ENCODE peak calls at places on chromosomes 16 and 17, in nine cellular contexts. W is fibroblast of villous mesenchyme, F is HFF-Myc, T is AG10803, Q is NB4, K is uterus, X is A549, G is K562, O is HCT116. M is an unnamed sample.

GRCh38 chr17:10556301-10557005 is 7.0 kb upstream of the MYH2 start:
- DNase-seq in Q (no peak), F (no peak), X (no peak), W (no peak), G (no peak), O (no peak), K (no peak), T (peak), M (no peak)

GRCh38 chr16:8936421-8936820 is 27.3 kb downstream of the USP7 start:
- DNase-seq in F (no peak), T (no peak), X (peak), Q (peak), W (peak), G (peak), O (peak), K (no peak), M (no peak)

GRCh38 chr16:17403859-17404545 is 66.8 kb downstream of the XYLT1 start:
- DNase-seq in T (no peak), W (no peak), Q (no peak), G (no peak), K (no peak), F (no peak), X (no peak), O (no peak), M (no peak)

GRCh38 chr17:56648341-56648740 is 54.8 kb downstream of the NOG start:
- DNase-seq in T (no peak), W (no peak), K (no peak), X (no peak), O (no peak), G (no peak), Q (no peak), F (no peak), M (no peak)

GRCh38 chr16:69225136-69225535 is 38.2 kb downstream of the SNTB2 start:
- DNase-seq in O (no peak), G (no peak), Q (no peak), K (no peak), W (no peak), T (no peak), X (no peak), F (no peak), M (no peak)

GRCh38 chr16:86222541-86222940 is 287.8 kb upstream of the FOXF1 start:
- DNase-seq in T (peak), F (no peak), X (no peak), O (no peak), W (peak), G (no peak), K (no peak), Q (no peak), M (no peak)

GRCh38 chr16:80569440-80570105 is 28.8 kb downstream of the DYNLRB2 start:
- DNase-seq in Q (no peak), T (peak), K (no peak), X (peak), O (no peak), F (no peak), W (peak), G (peak), M (no peak)

GRCh38 chr16:48608452-48608851 is 1.5 kb downstream of the N4BP1 start:
- DNase-seq in T (peak), X (no peak), W (peak), F (no peak), K (no peak), O (no peak), G (no peak), Q (peak), M (no peak)

GRCh38 chr17:1649116-1649843 is 386 bp downstream of the RILP start:
- DNase-seq in K (peak), F (no peak), G (peak), Q (peak), T (peak), O (peak), W (peak), X (peak), M (no peak)

GRCh38 chr16:69384974-69385373 is 833 bp downstream of the TERF2 start:
- DNase-seq in G (no peak), O (no peak), F (no peak), K (no peak), T (no peak), Q (no peak), X (no peak), W (no peak), M (no peak)

GRCh38 chr17:46979023-46979870 is at the start of gene RPRML:
- DNase-seq in K (peak), F (no peak), T (no peak), G (peak), Q (peak), X (peak), W (peak), O (no peak), M (no peak)

GRCh38 chr17:1928976-1929375 is 96.2 kb downstream of the RTN4RL1 start:
- DNase-seq in T (no peak), F (no peak), G (no peak), Q (no peak), K (no peak), O (no peak), X (no peak), W (no peak), M (no peak)

GRCh38 chr17:81993726-81994592 is 16.5 kb downstream of the ASPSCR1 start:
- DNase-seq in X (no peak), O (no peak), T (no peak), W (no peak), G (no peak), Q (no peak), F (no peak), K (no peak), M (no peak)

GRCh38 chr17:48024149-48025039 is 13.2 kb downstream of the COPZ2 start:
- DNase-seq in F (no peak), O (peak), X (peak), T (peak), W (no peak), K (peak), G (no peak), Q (peak), M (no peak)

GRCh38 chr17:82350182-82351030 is 8.6 kb upstream of the TEX19 start:
- DNase-seq in F (no peak), G (no peak), T (peak), X (peak), K (no peak), O (peak), Q (peak), W (no peak), M (no peak)

GRCh38 chr17:57369509-57369945 is 113.2 kb downstream of the MSI2 start:
- DNase-seq in O (no peak), K (no peak), W (peak), Q (no peak), T (peak), F (peak), G (no peak), X (no peak), M (no peak)

GRCh38 chr17:81556863-81557262 is 4.7 kb upstream of the FAAP100 start:
- DNase-seq in X (no peak), T (no peak), Q (no peak), W (no peak), K (no peak), G (no peak), F (no peak), O (no peak), M (no peak)

GRCh38 chr16:49312389-49312990 is 30.9 kb upstream of the CBLN1 start:
- DNase-seq in Q (no peak), T (no peak), O (no peak), W (no peak), X (no peak), G (no peak), K (no peak), F (no peak), M (no peak)

GRCh38 chr16:79282806-79283205 is 317.7 kb downstream of the MAF start:
- DNase-seq in O (no peak), X (no peak), T (no peak), Q (no peak), K (no peak), W (no peak), F (no peak), G (no peak), M (no peak)

GRCh38 chr17:49952209-49952911 is 16.6 kb upstream of the DLX4 start:
- DNase-seq in X (peak), Q (peak), T (peak), K (peak), O (peak), F (no peak), W (peak), G (peak), M (no peak)

GRCh38 chr16:28596840-28597691 is at the start of gene SULT1A2:
- DNase-seq in Q (peak), F (no peak), W (no peak), O (peak), X (no peak), G (peak), T (no peak), K (no peak), M (peak)

GRCh38 chr17:36911007-36911406 is 26.3 kb upstream of the LHX1 start:
- DNase-seq in O (no peak), T (no peak), F (no peak), G (no peak), W (no peak), X (no peak), K (no peak), Q (no peak), M (no peak)

GRCh38 chr17:3636908-3637373 is 381 bp downstream of the CTNS start:
- DNase-seq in K (no peak), T (no peak), X (no peak), G (no peak), O (no peak), F (no peak), Q (peak), W (no peak), M (no peak)

GRCh38 chr17:13568746-13569739 is 32.7 kb downstream of the HS3ST3A1 start:
- DNase-seq in Q (no peak), X (no peak), W (no peak), O (no peak), F (no peak), G (no peak), T (peak), K (no peak), M (no peak)

GRCh38 chr17:34291721-34292348 is 6.3 kb downstream of the CCL11 start:
- DNase-seq in W (no peak), T (no peak), G (no peak), F (no peak), X (peak), K (no peak), O (no peak), Q (no peak), M (no peak)

GRCh38 chr16:70018254-70018653 is 67.1 kb downstream of the CLEC18A start:
- DNase-seq in W (no peak), X (peak), K (no peak), O (peak), G (peak), Q (peak), T (peak), F (peak), M (no peak)

GRCh38 chr17:39668141-39668924 is at the start of gene PNMT:
- DNase-seq in K (peak), T (peak), F (no peak), O (no peak), W (peak), Q (peak), X (peak), G (peak), M (no peak)

GRCh38 chr16:88456356-88457292 is 3.5 kb downstream of the ZFPM1 start:
- DNase-seq in W (no peak), X (no peak), Q (no peak), K (no peak), O (no peak), G (no peak), F (no peak), T (no peak), M (no peak)

GRCh38 chr17:50148226-50149098 is 2.0 kb downstream of the PPP1R9B start:
- DNase-seq in F (no peak), W (no peak), X (peak), K (peak), T (peak), G (peak), O (no peak), Q (peak), M (no peak)

GRCh38 chr16:55001931-55002330 is 71.3 kb downstream of the IRX5 start:
- DNase-seq in Q (no peak), O (no peak), F (no peak), K (no peak), X (no peak), W (no peak), G (no peak), T (peak), M (no peak)

GRCh38 chr16:48948911-48949310 is 332.7 kb downstream of the CBLN1 start:
- DNase-seq in X (no peak), Q (no peak), G (no peak), W (no peak), F (no peak), O (no peak), K (no peak), T (no peak), M (no peak)

GRCh38 chr17:16443390-16444257 is 28.3 kb downstream of the TRPV2 start:
- DNase-seq in O (no peak), G (no peak), K (no peak), W (no peak), F (no peak), X (no peak), T (no peak), Q (peak), M (no peak)

GRCh38 chr17:79574108-79574507 is 36.7 kb downstream of the RBFOX3 start:
- DNase-seq in Q (no peak), X (no peak), G (no peak), K (no peak), W (no peak), O (no peak), F (no peak), T (no peak), M (no peak)

GRCh38 chr16:54931757-54932660 is 1.3 kb downstream of the IRX5 start:
- DNase-seq in F (no peak), Q (peak), T (no peak), O (no peak), G (no peak), W (no peak), K (no peak), X (no peak), M (no peak)

GRCh38 chr16:60929-61878 is 7.6 kb downstream of the SNRNP25 start:
- DNase-seq in G (no peak), T (no peak), O (no peak), X (no peak), W (no peak), F (no peak), K (no peak), Q (no peak), M (no peak)

GRCh38 chr17:80861360-80861861 is 130.2 kb upstream of the CHMP6 start:
- DNase-seq in T (no peak), G (no peak), X (no peak), K (no peak), F (no peak), O (no peak), Q (no peak), W (peak), M (no peak)

GRCh38 chr16:3266873-3267537 is 10.6 kb upstream of the MEFV start:
- DNase-seq in K (no peak), F (peak), X (peak), G (no peak), Q (peak), O (peak), W (peak), T (peak), M (no peak)

GRCh38 chr16:66606000-66606751 is 1.7 kb downstream of the CMTM3 start:
- DNase-seq in G (no peak), T (no peak), X (no peak), F (no peak), Q (peak), W (no peak), K (no peak), O (no peak), M (no peak)

GRCh38 chr16:69057400-69058378 is 47.8 kb upstream of the HAS3 start:
- DNase-seq in Q (peak), T (peak), K (peak), G (no peak), O (peak), W (peak), X (peak), F (no peak), M (no peak)

GRCh38 chr17:27996157-27997043 is 46.1 kb upstream of the NLK start:
- DNase-seq in G (no peak), O (no peak), X (no peak), Q (no peak), T (no peak), F (no peak), K (no peak), W (no peak), M (no peak)
- TF ChIP-seq CTCF in G (no peak), O (no peak), X (no peak), Q (no peak), T (no peak), F (no peak), K (no peak), W (no peak), M (no peak)

GRCh38 chr16:6016530-6017184 is 919.1 kb upstream of the EEF2KMT start:
- DNase-seq in G (peak), T (no peak), F (no peak), K (no peak), X (peak), W (no peak), O (no peak), Q (peak), M (no peak)
- TF ChIP-seq CTCF in G (peak), T (no peak), F (no peak), K (no peak), X (peak), W (no peak), O (peak), Q (peak), M (peak)

DNA sequence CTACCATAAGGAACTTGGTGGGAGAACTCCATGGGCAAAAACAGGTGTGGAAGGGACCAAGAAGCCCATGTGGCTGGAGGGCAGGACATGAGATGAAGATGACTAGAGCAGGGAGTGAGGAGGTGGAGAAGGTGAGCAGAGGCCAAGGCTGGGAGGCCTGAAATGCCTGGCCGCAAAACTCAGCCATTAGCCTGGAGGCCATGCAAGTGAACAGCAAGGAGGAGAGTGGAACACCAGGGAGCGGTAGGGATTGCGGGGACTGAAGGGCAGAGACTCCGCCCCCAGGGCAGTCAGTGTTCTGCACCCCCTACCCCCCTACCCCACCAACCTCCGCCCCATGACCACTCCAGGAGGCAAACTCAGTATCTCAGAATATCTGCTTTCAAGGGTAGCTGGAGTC is 17.0 kb downstream of the BCL7C start:
- DNase-seq in T (no peak), W (no peak), X (peak), O (no peak), Q (no peak), G (no peak), K (no peak), F (no peak), M (no peak)
- TF ChIP-seq CTCF in T (no peak), W (no peak), X (no peak), O (no peak), Q (no peak), G (no peak), K (no peak), F (no peak), M (no peak)

DNA sequence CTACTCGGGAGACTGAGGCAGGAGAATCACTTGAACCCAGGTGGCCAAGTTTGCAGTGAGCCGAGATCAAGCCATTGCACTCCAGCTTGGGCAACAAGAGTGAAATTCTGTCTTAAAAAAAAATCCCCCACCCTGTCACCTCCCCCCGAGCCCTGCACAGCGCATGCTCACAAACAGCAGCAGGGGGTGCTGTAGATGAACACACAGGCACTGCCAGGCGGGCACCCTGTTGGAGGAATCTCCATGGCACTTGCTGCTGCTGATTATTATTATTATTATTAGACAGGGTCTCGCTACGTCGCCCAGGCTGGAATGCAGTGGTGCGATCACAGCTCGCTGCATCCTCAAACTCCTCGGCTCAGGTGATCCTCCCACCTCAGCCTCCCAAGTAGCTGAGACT is 24.6 kb downstream of the FZD2 start:
- DNase-seq in F (no peak), G (no peak), W (no peak), X (peak), O (peak), K (no peak), Q (peak), T (no peak), M (no peak)
- TF ChIP-seq CTCF in F (peak), G (peak), W (peak), X (peak), O (peak), K (no peak), Q (peak), T (peak), M (peak)

DNA sequence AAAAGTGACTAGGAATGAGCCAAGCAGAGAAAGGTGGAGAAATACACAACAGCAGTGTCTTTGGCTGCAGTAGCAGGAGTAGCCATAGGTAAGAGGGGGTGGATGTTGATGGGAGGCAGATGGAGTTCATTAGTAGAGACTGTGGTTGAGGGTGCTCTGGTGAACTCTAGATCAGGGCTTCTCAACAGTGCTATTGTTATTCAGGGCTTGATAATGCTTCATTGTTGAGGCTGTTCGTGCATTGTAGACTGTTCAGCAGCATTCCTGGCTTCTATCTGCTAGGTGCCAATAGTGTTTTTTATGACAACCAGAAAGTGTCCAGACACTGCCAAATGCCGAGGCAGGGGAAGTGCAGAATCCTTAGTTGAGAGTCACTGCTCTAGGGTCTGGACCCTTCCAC is 3.6 kb downstream of the ALKBH5 start:
- DNase-seq in F (no peak), G (no peak), Q (no peak), K (no peak), X (no peak), O (no peak), W (peak), T (peak), M (no peak)
- TF ChIP-seq CTCF in F (no peak), G (no peak), Q (no peak), K (no peak), X (no peak), O (no peak), W (no peak), T (no peak), M (no peak)

DNA sequence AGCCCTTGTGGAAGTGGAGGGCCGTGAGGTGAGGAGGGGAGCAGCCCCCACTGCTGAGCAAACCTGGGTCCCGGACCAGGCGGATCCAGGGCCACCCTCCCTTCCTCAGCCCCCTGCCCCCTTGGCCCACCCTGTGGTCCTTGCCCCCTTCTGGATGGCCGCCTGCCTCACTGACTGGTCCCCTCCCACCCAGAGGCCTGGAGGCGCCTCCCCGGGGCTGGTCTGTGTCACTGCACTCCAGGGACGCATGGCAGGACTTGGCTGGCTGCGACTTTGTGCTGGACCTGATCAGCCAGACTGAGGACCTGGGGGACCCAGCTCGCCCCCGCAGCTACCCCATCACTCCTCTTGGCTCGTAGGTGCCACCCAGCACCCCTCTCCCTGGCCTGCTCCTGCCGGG is 19.2 kb upstream of the SMIM5 start:
- DNase-seq in O (no peak), W (no peak), G (peak), K (no peak), T (no peak), Q (no peak), F (no peak), X (peak), M (no peak)
- TF ChIP-seq CTCF in O (peak), W (no peak), G (peak), K (no peak), T (no peak), Q (peak), F (no peak), X (peak), M (peak)

DNA sequence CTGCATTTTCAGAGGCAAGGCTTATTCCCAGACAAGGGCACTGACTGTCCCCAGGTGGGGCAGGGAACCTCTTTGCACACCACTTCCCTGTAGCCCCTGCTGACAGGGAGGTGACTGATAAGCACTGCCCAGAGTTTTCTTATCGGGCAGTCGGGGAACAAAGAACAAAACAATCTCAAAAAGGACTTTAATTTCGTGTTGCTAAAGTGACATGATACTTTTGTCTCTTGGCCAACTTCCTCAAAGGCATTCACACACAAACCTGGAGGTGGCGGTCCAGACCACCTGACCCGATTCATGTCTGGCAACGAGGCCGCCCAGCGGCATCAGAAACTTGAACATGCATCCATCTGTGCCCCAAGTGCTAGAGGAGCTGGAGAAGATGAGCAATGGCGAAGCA is 28.9 kb downstream of the ZDHHC7 start:
- DNase-seq in K (no peak), G (peak), Q (peak), F (no peak), W (no peak), X (no peak), O (no peak), T (no peak), M (no peak)
- TF ChIP-seq CTCF in K (no peak), G (peak), Q (no peak), F (no peak), W (no peak), X (no peak), O (no peak), T (no peak), M (no peak)

M was measured in epithelial cell of proximal tubule.